ENCODE peak calls at places on chromosomes 13 and 19, in five cellular contexts. A, K, Q, P and U are unnamed samples.
A peak's percentile ranks its signal among the peaks of the same experiment; 100 is the strongest.

GRCh38 chr13:113860051-113860471 is 3.8 kb downstream of the GAS6 start:
- DNase-seq in A (no peak), K (no peak), Q (no peak), P (no peak), U (no peak)

GRCh38 chr19:39237200-39238184 is 7.3 kb downstream of the IFNL3 start:
- DNase-seq in A (no peak), K (peak; percentile 91), Q (no peak), P (no peak), U (peak; percentile 92)

GRCh38 chr19:50204811-50205675 is 1.6 kb downstream of the MYH14 start:
- DNase-seq in A (no peak), K (peak; percentile 91), Q (no peak), P (no peak), U (peak; percentile 99)

GRCh38 chr13:29885967-29886366 is 35.5 kb upstream of the UBL3 start:
- DNase-seq in A (no peak), K (no peak), Q (no peak), P (no peak), U (no peak)

GRCh38 chr19:44745386-44745831 is 3.1 kb upstream of the BCL3 start:
- DNase-seq in A (no peak), K (no peak), Q (peak; percentile 93), P (peak; percentile 92), U (peak; percentile 52)

GRCh38 chr13:31797154-31797775 is 57.9 kb downstream of the RXFP2 start:
- DNase-seq in A (no peak), K (no peak), Q (peak; percentile 71), P (peak; percentile 66), U (peak; percentile 3)

GRCh38 chr13:47705185-47705584 is 295.9 kb downstream of the SUCLA2 start:
- DNase-seq in A (no peak), K (no peak), Q (peak; percentile 10), P (no peak), U (no peak)

GRCh38 chr13:66087149-66087780 is 1142.9 kb downstream of the PCDH9 start:
- DNase-seq in A (no peak), K (no peak), Q (peak; percentile 75), P (peak; percentile 63), U (no peak)

GRCh38 chr19:58203814-58204475 is 21.1 kb downstream of the ZNF274 start:
- DNase-seq in A (no peak), K (no peak), Q (no peak), P (no peak), U (no peak)

GRCh38 chr13:92097337-92097903 is 699.0 kb downstream of the GPC5 start:
- DNase-seq in A (no peak), K (no peak), Q (peak; percentile 5), P (peak; percentile 23), U (no peak)

GRCh38 chr19:11381535-11382369 is 2.4 kb downstream of the EPOR start:
- DNase-seq in A (peak; percentile 77), K (peak; percentile 79), Q (peak; percentile 84), P (peak; percentile 87), U (peak; percentile 76)

GRCh38 chr19:15781659-15782058 is 5.8 kb upstream of the OR10H5 start:
- DNase-seq in A (no peak), K (no peak), Q (no peak), P (no peak), U (no peak)

GRCh38 chr13:48573213-48573612 is 40.3 kb upstream of the RCBTB2 start:
- DNase-seq in A (no peak), K (no peak), Q (peak; percentile 17), P (peak; percentile 40), U (no peak)

GRCh38 chr19:45187421-45188100 is 9.0 kb downstream of the BLOC1S3 start:
- DNase-seq in A (no peak), K (no peak), Q (peak; percentile 15), P (peak; percentile 17), U (peak; percentile 27)

GRCh38 chr19:46784262-46785053 is 3.9 kb downstream of the SLC1A5 start:
- DNase-seq in A (peak; percentile 21), K (peak; percentile 88), Q (peak; percentile 91), P (peak; percentile 90), U (peak; percentile 94)

GRCh38 chr19:38867176-38867780 is 10.8 kb downstream of the RINL start:
- DNase-seq in A (no peak), K (no peak), Q (no peak), P (no peak), U (no peak)

GRCh38 chr13:33272531-33273124 is 12.9 kb downstream of the STARD13 start:
- DNase-seq in A (no peak), K (no peak), Q (no peak), P (no peak), U (no peak)
- TF ChIP-seq CTCF in A (no peak), K (no peak), Q (no peak), P (no peak), U (no peak)

GRCh38 chr19:48000846-48001245 is 6.4 kb downstream of the ELSPBP1 start:
- DNase-seq in A (no peak), K (no peak), Q (no peak), P (no peak), U (no peak)

GRCh38 chr19:48004236-48004635 is 9.8 kb downstream of the ELSPBP1 start:
- DNase-seq in A (no peak), K (no peak), Q (no peak), P (no peak), U (no peak)

GRCh38 chr19:48010932-48011758 is 16.7 kb downstream of the ELSPBP1 start:
- DNase-seq in A (no peak), K (no peak), Q (no peak), P (no peak), U (no peak)

DNA sequence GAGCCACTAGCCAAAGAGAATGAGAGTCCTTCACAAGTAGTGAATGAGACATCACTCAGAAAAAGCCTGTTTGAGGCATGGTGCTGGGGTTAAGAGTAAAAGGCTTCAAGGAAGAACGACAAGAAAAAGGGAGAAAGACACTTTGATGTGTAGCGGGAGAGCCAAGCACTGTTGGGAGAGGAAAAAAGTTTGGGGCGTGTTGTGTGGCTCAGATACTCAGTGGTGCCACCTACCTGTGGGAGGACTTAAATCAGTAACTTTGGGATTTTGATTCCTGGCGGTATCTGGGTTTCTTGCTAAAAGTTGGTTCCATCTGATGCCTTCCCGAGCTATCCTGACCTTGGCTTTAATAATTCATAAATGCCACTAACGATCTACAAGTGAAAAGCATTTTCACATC is 12.3 kb downstream of the ELSPBP1 start:
- DNase-seq in A (no peak), K (no peak), Q (no peak), P (no peak), U (peak; percentile 14)
- TF ChIP-seq CTCF in A (no peak), K (no peak), Q (peak; percentile 8), P (no peak), U (peak; percentile 31)

GRCh38 chr19:7926021-7926726 is at the start of gene CTXN1:
- DNase-seq in A (peak; percentile 73), K (peak; percentile 74), Q (peak; percentile 60), P (peak; percentile 51), U (peak; percentile 79)
- TF ChIP-seq CTCF in A (no peak), K (no peak), Q (no peak), P (no peak), U (no peak)

GRCh38 chr19:1720237-1720636 is 33.1 kb upstream of the ONECUT3 start:
- DNase-seq in A (no peak), K (no peak), Q (no peak), P (no peak), U (no peak)
- TF ChIP-seq CTCF in A (no peak), K (no peak), Q (no peak), P (no peak), U (no peak)